ENCODE peak calls at places on chromosomes 3 and 15, in six cellular contexts. R, Q, X, U, N and J are unnamed samples.

GRCh38 chr3:45367451-45367850 is 20.9 kb upstream of the LARS2 start:
- DNase-seq in R (no peak), Q (no peak), X (peak), U (no peak), N (no peak), J (no peak)

GRCh38 chr15:43939070-43939469 is 112.3 kb downstream of the WDR76 start:
- DNase-seq in R (peak), Q (no peak), X (no peak), U (no peak), N (no peak), J (no peak)

GRCh38 chr3:46092704-46093085 is 65.4 kb upstream of the XCR1 start:
- DNase-seq in R (no peak), Q (no peak), X (no peak), U (no peak), N (no peak), J (no peak)

GRCh38 chr3:24640330-24640877 is 145.8 kb upstream of the THRB start:
- DNase-seq in R (no peak), Q (no peak), X (peak), U (peak), N (peak), J (peak)

GRCh38 chr3:122559906-122560305 is 4.2 kb downstream of the PARP9 start:
- DNase-seq in R (no peak), Q (no peak), X (no peak), U (no peak), N (no peak), J (no peak)

GRCh38 chr3:188947983-188948657 is 223.7 kb upstream of the TPRG1 start:
- DNase-seq in R (peak), Q (no peak), X (peak), U (peak), N (peak), J (peak)

GRCh38 chr3:132595036-132595435 is 2.0 kb upstream of the ACKR4 start:
- DNase-seq in R (no peak), Q (no peak), X (peak), U (no peak), N (no peak), J (no peak)

GRCh38 chr15:101108458-101108775 is 143.4 kb downstream of the CHSY1 start:
- DNase-seq in R (no peak), Q (no peak), X (no peak), U (no peak), N (no peak), J (no peak)